ENCODE peak calls at places on chromosomes 13 and 19, in seven cellular contexts. Y is cardiac muscle cell; F is lung; I is CD8-positive, alpha-beta T cell; O is tibial nerve; S is A549; Q is transverse colon. B is an unnamed sample. For H3K4me1, the result is how much of the 10 kb centered on the place peaks cover.

GRCh38 chr13:112696869-112697465 is 7.1 kb downstream of the ATP11A start:
- DNase-seq in Y (no peak), F (no peak), I (no peak), O (no peak), S (no peak), Q (peak), B (no peak)

GRCh38 chr13:101416181-101417042 is at the start of gene NALCN:
- DNase-seq in Y (peak), F (no peak), I (no peak), O (no peak), S (peak), Q (no peak), B (no peak)

GRCh38 chr13:110499621-110500281 is 61.8 kb downstream of the RAB20 start:
- DNase-seq in Y (no peak), F (no peak), I (no peak), O (no peak), S (peak), Q (no peak), B (no peak)

GRCh38 chr19:44740351-44740824 is 8.1 kb upstream of the BCL3 start:
- DNase-seq in Y (no peak), F (no peak), I (no peak), O (no peak), S (peak), Q (no peak), B (no peak)

GRCh38 chr13:54226866-54227265 is 1198.3 kb downstream of the OLFM4 start:
- DNase-seq in Y (no peak), F (no peak), I (no peak), O (no peak), S (no peak), Q (no peak), B (no peak)

GRCh38 chr13:105340061-105340606 is 1195.3 kb downstream of the EFNB2 start:
- DNase-seq in Y (no peak), F (no peak), I (no peak), O (no peak), S (no peak), Q (no peak), B (no peak)

GRCh38 chr13:112932971-112933370 is 36.0 kb upstream of the MCF2L start:
- DNase-seq in Y (no peak), F (no peak), I (no peak), O (no peak), S (no peak), Q (no peak), B (no peak)

GRCh38 chr19:14390548-14390947 is 9.3 kb downstream of the ADGRE5 start:
- DNase-seq in Y (no peak), F (no peak), I (no peak), O (no peak), S (no peak), Q (no peak), B (no peak)

GRCh38 chr13:23817833-23818232 is 71.4 kb downstream of the MIPEP start:
- DNase-seq in Y (no peak), F (no peak), I (no peak), O (no peak), S (no peak), Q (no peak), B (no peak)

GRCh38 chr19:17441241-17442135 is 7.0 kb downstream of the TMEM221 start:
- DNase-seq in Y (peak), F (no peak), I (no peak), O (no peak), S (peak), Q (no peak), B (no peak)

GRCh38 chr19:403221-404036 is 5.5 kb downstream of the C2CD4C start:
- DNase-seq in Y (no peak), F (no peak), I (no peak), O (no peak), S (peak), Q (no peak), B (no peak)

GRCh38 chr13:71758823-71759222 is 108.2 kb downstream of the DACH1 start:
- DNase-seq in Y (peak), F (no peak), I (no peak), O (no peak), S (no peak), Q (no peak), B (no peak)

GRCh38 chr19:45763691-45764294 is 5.3 kb downstream of the SIX5 start:
- DNase-seq in Y (peak), F (no peak), I (no peak), O (no peak), S (no peak), Q (no peak), B (no peak)

GRCh38 chr19:47475460-47475859 is 3.8 kb upstream of the SLC8A2 start:
- DNase-seq in Y (peak), F (no peak), I (no peak), O (no peak), S (no peak), Q (no peak), B (no peak)

GRCh38 chr19:35519291-35519690 is 5.8 kb upstream of the DMKN start:
- DNase-seq in Y (peak), F (no peak), I (no peak), O (no peak), S (peak), Q (no peak), B (no peak)

GRCh38 chr19:10114651-10115391 is 3.3 kb downstream of the P2RY11 start:
- DNase-seq in Y (no peak), F (no peak), I (no peak), O (no peak), S (peak), Q (no peak), B (peak)

GRCh38 chr13:63855457-63856118 is 2439.9 kb upstream of the PCDH20 start:
- DNase-seq in Y (no peak), F (no peak), I (no peak), O (no peak), S (no peak), Q (no peak), B (no peak)

GRCh38 chr19:52270266-52270885 is 989 bp downstream of the ZNF766 start:
- DNase-seq in Y (no peak), F (peak), I (no peak), O (no peak), S (peak), Q (peak), B (no peak)

GRCh38 chr19:8459520-8460260 is 14.9 kb downstream of the HNRNPM start:
- DNase-seq in Y (peak), F (no peak), I (no peak), O (no peak), S (peak), Q (no peak), B (no peak)

GRCh38 chr19:33514885-33515485 is 6.6 kb downstream of the PEPD start:
- DNase-seq in Y (no peak), F (peak), I (no peak), O (peak), S (no peak), Q (peak), B (peak)

GRCh38 chr19:37537391-37537947 is 30.7 kb downstream of the ZNF793 start:
- DNase-seq in Y (no peak), F (no peak), I (no peak), O (no peak), S (no peak), Q (no peak), B (no peak)

GRCh38 chr13:109764474-109765292 is 21.7 kb downstream of the IRS2 start:
- DNase-seq in Y (no peak), F (no peak), I (no peak), O (no peak), S (no peak), Q (no peak), B (no peak)

DNA sequence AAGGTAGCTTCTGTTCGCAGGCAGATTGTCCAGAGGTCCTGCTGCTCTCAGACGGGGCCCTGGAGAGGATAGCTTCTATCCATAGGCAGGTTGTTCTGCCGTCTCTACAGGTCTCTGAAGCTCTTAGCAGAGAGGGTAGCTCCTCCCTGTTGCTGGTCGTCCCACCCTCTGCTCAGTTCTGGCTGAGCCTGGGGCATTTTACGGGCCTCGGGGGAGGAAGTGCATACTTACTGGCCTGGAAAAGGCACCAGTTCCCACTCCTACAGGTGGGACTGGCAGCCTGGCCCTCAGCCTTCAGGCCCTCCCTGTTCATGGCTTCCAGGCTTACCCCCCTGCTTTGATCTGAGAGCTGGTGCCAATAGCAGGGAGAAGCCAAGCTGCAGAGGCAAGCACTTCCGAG is 42.3 kb downstream of the USPL1 start:
- DNase-seq in Y (no peak), F (no peak), I (no peak), O (no peak), S (no peak), Q (no peak), B (no peak)
- H3K4me3 ChIP-seq in Y (no peak), F (no peak), I (no peak), O (no peak), S (no peak), Q (no peak), B (no peak)

GRCh38 chr19:2542341-2543069 is 66.6 kb downstream of the GADD45B start:
- DNase-seq in Y (peak), F (no peak), I (no peak), O (no peak), S (peak), Q (peak), B (peak)

GRCh38 chr19:2543463-2544442 is 67.8 kb downstream of the GADD45B start:
- DNase-seq in Y (peak), F (peak), I (peak), O (peak), S (peak), Q (peak), B (peak)

GRCh38 chr19:2547033-2547680 is 71.2 kb downstream of the GADD45B start:
- DNase-seq in Y (no peak), F (no peak), I (no peak), O (no peak), S (no peak), Q (no peak), B (no peak)

GRCh38 chr19:2546128-2547032 is 70.5 kb downstream of the GADD45B start:
- DNase-seq in Y (peak), F (peak), I (no peak), O (peak), S (no peak), Q (peak), B (peak)

DNA sequence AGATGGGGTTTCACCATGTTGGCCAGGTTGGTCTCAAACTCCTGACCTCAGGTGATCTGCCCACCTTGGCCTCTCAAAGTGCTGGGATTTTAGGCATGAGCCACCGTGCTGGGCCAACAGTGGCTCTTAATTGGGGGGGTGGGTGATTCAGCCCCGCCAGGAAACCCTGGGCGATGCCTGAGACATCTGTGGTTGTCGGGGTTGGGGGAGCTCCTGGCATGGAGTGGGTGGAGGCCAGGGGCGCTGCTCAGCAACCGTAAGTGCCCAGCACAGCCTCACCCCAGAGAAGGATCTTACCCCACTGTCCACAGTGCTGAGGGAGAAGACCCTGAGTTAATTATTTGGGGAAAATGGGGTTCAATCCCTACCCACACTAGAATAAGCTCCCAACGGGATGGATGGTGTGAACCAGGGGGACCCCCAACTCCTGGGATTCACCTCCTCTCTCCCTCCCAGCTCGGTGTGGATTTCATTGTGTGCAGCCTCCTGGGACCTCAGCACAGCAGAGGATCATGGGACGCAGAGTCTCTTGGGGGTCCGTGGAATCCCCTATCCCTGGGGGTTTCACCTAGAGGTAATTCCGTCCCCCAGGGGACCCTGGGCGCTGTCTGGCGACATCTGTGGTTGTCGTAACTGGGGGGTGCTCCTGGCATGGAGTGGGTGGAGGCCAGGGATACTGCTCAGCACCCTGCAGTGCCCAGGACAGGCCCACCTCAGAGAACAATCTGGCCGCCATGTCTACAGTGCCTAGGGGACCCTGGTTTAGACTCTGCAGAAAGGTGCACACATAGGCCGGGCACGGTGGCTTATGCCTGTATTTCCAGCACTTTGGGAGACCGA is 68.9 kb downstream of the GADD45B start:
- DNase-seq in Y (no peak), F (no peak), I (no peak), O (no peak), S (no peak), Q (no peak), B (no peak)
- H3K4me1 ChIP-seq in Y (under half), F (under half), I (under half), O (half or more), S (half or more), Q (half or more), B (under half)

DNA sequence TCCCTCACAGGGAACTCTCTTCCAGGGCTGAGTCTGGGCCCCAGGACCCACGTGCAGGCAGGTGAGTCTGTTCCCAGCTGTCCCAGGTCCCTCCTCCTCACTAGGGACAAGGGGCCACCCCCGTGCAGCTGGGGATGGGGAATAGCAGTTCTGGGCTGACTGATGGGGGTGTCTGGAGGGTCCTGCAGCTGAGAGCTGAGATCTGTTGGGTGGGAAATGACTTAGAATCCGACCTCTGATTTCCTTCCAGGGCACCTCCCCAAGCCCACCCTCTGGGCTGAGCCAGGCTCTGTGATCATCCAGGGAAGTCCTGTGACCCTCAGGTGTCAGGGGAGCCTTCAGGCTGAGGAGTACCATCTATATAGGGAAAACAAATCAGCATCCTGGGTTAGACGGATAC is 461 bp downstream of the LILRA2 start:
- DNase-seq in Y (no peak), F (peak), I (no peak), O (no peak), S (no peak), Q (no peak), B (no peak)
- H3K4me3 ChIP-seq in Y (no peak), F (no peak), I (no peak), O (no peak), S (no peak), Q (no peak), B (no peak)

GRCh38 chr19:1847348-1847683 is 967 bp downstream of the REXO1 start:
- DNase-seq in Y (no peak), F (no peak), I (no peak), O (no peak), S (no peak), Q (no peak), B (no peak)
- H3K4me1 ChIP-seq in Y (under half), F (under half), I (half or more), O (half or more), S (under half), Q (under half), B (under half)

GRCh38 chr19:3867971-3868769 is 668 bp downstream of the ZFR2 start:
- DNase-seq in Y (no peak), F (no peak), I (no peak), O (no peak), S (no peak), Q (no peak), B (no peak)

GRCh38 chr19:3866798-3867638 is 1.8 kb downstream of the ZFR2 start:
- DNase-seq in Y (no peak), F (no peak), I (no peak), O (no peak), S (no peak), Q (no peak), B (no peak)

GRCh38 chr19:3863648-3864047 is 5.2 kb downstream of the ZFR2 start:
- DNase-seq in Y (no peak), F (no peak), I (no peak), O (no peak), S (no peak), Q (no peak), B (no peak)

GRCh38 chr19:3873151-3873550 is 4.3 kb upstream of the ZFR2 start:
- DNase-seq in Y (no peak), F (no peak), I (no peak), O (no peak), S (no peak), Q (no peak), B (no peak)

DNA sequence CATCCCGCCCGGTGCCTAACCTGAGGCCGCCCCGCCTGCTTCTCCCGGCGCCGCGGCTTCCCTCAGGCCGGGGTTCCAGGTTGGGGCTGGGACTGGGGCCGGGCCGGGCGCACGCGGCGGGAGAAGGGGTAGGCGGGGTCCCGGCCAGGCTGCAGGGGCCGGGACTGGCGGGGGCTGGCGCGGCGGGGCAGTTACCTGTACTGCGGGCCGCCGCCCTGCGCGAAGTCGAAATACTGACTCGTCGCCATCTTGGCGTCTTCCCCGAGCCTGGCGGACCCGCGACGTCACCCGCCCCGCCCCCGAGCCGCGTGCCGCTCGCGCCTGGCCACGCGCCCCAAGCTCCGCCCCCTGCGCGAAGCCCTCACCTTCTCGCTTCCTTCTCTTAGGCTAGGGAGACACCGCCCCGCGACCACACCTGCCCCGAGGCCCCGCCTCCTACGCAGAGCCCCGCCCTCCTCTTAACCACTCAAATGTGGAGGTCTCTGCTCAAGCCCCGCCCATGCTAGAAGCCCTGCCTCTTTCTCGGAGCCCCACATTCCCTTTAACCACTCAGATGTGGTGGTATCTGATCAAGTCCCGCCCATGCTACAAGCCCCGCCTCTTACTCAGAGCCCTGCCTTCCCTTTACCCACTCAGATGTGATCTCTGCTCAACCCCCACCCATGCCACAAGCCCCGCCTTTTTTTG is at the start of gene ZFR2:
- DNase-seq in Y (no peak), F (no peak), I (peak), O (no peak), S (peak), Q (no peak), B (no peak)
- H3K4me3 ChIP-seq in Y (peak), F (no peak), I (no peak), O (no peak), S (peak), Q (no peak), B (no peak)

GRCh38 chr13:25869941-25870340 is 181.9 kb downstream of the SHISA2 start:
- DNase-seq in Y (no peak), F (no peak), I (no peak), O (no peak), S (no peak), Q (no peak), B (no peak)

GRCh38 chr13:25865391-25865790 is 186.4 kb downstream of the SHISA2 start:
- DNase-seq in Y (no peak), F (no peak), I (no peak), O (no peak), S (no peak), Q (no peak), B (no peak)

GRCh38 chr13:25871389-25872125 is 180.3 kb downstream of the SHISA2 start:
- DNase-seq in Y (no peak), F (no peak), I (no peak), O (no peak), S (no peak), Q (no peak), B (no peak)

GRCh38 chr13:25864936-25865335 is 186.9 kb downstream of the SHISA2 start:
- DNase-seq in Y (no peak), F (no peak), I (no peak), O (no peak), S (no peak), Q (no peak), B (no peak)

DNA sequence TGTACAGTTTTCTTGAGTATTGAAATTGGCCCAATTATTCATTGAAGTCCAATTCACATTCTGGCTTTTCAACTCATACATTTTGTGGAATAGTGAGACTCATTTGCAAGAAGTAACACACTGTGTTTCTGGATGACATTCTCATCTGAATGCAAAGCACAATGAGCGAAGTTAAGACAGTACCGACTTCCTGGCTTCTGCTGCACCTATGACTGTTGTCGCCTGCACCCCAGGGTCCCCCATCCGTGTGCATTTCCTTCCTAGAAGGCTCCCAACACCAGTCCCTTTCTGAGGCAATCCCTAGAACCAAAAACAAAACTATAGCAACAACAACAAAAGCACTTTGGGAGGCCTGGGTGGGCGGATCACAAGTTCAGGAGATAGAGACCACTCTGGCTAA is 183.3 kb downstream of the SHISA2 start:
- DNase-seq in Y (no peak), F (no peak), I (no peak), O (no peak), S (no peak), Q (no peak), B (no peak)
- H3K4me1 ChIP-seq in Y (under half), F (under half), I (under half), O (under half), S (under half), Q (under half), B (under half)

B was measured in mucosa of descending colon.